ENCODE peak calls at places on chromosomes 4 and X, in four cellular contexts. C, F, K and X are unnamed samples.

GRCh38 chrX:39242187-39242586 is 440.9 kb downstream of the MID1IP1 start:
- DNase-seq in C (no peak), K (peak; percentile 44), F (no peak), X (no peak)

GRCh38 chr4:87056884-87057283 is 122.1 kb downstream of the AFF1 start:
- DNase-seq in F (no peak), C (no peak), K (no peak), X (no peak)

GRCh38 chr4:47930971-47931804 is 16.8 kb upstream of the NFXL1 start:
- DNase-seq in C (no peak), F (no peak), K (no peak), X (no peak)

GRCh38 chr4:27692098-27692679 is 831.5 kb downstream of the STIM2 start:
- DNase-seq in F (no peak), C (no peak), K (peak; percentile 40), X (no peak)

GRCh38 chr4:4918067-4918466 is 58.6 kb downstream of the MSX1 start:
- DNase-seq in F (no peak), K (no peak), C (no peak), X (no peak)

GRCh38 chrX:153794897-153795816 is 689 bp downstream of the SSR4 start:
- DNase-seq in F (no peak), C (no peak), K (peak; percentile 42), X (no peak)

GRCh38 chrX:100654256-100654655 is 10.3 kb downstream of the SRPX2 start:
- DNase-seq in C (no peak), F (no peak), K (peak; percentile 9), X (no peak)

GRCh38 chr4:117889978-117890377 is 144.3 kb upstream of the NDST3 start:
- DNase-seq in F (no peak), K (no peak), C (no peak), X (no peak)

GRCh38 chr4:7426525-7427171 is 8.1 kb downstream of the PSAPL1 start:
- DNase-seq in F (peak; percentile 56), C (peak; percentile 11), K (no peak), X (no peak)

GRCh38 chr4:16852644-16853043 is 45.8 kb downstream of the LDB2 start:
- DNase-seq in K (no peak), C (no peak), F (no peak), X (no peak)